ENCODE peak calls at places on chromosomes 6 and 20, in six cellular contexts. F is foreskin keratinocyte, C is T-helper 17 cell, W is mucosa of descending colon, X is left cardiac atrium, J is T-cell. Y is an unnamed sample.

GRCh38 chr6:146357578-146358340 is 185.9 kb upstream of the RAB32 start:
- ATAC-seq in F (peak; percentile 75), C (peak; percentile 35), W (no peak), X (peak; percentile 27), J (no peak), Y (peak; percentile 83)

GRCh38 chr20:63284544-63284949 is 8.4 kb upstream of the COL20A1 start:
- ATAC-seq in F (no peak), C (peak; percentile 24), W (peak; percentile 2), X (no peak), J (peak; percentile 25), Y (no peak)

GRCh38 chr6:27133281-27134227 is 113.9 kb upstream of the PRSS16 start:
- ATAC-seq in F (peak; percentile 19), C (peak; percentile 25), W (peak; percentile 45), X (peak; percentile 16), J (peak; percentile 39), Y (peak; percentile 48)

GRCh38 chr20:45918182-45918737 is 6.3 kb upstream of the PLTP start:
- ATAC-seq in F (no peak), C (no peak), W (peak; percentile 65), X (peak; percentile 13), J (no peak), Y (no peak)

GRCh38 chr6:144702781-144703180 is 417.6 kb downstream of the UTRN start:
- ATAC-seq in F (no peak), C (no peak), W (no peak), X (no peak), J (no peak), Y (no peak)

GRCh38 chr20:25532015-25532751 is 53.1 kb downstream of the NINL start:
- ATAC-seq in F (peak; percentile 99), C (no peak), W (no peak), X (peak; percentile 70), J (no peak), Y (peak; percentile 97)

GRCh38 chr6:84353459-84354423 is 126.3 kb upstream of the CEP162 start:
- ATAC-seq in F (no peak), C (no peak), W (no peak), X (no peak), J (no peak), Y (no peak)

GRCh38 chr20:40279390-40279789 is 409.6 kb downstream of the MAFB start:
- ATAC-seq in F (peak; percentile 79), C (no peak), W (peak; percentile 57), X (peak; percentile 93), J (no peak), Y (peak; percentile 54)

GRCh38 chr6:114033606-114034005 is 62.7 kb upstream of the HDAC2 start:
- ATAC-seq in F (peak; percentile 76), C (no peak), W (no peak), X (no peak), J (no peak), Y (no peak)

GRCh38 chr6:46789434-46790358 is 3.5 kb upstream of the MEP1A start:
- ATAC-seq in F (no peak), C (no peak), W (peak; percentile 91), X (no peak), J (no peak), Y (no peak)

GRCh38 chr20:21232546-21233280 is 70.4 kb upstream of the XRN2 start:
- ATAC-seq in F (no peak), C (no peak), W (no peak), X (no peak), J (no peak), Y (no peak)

GRCh38 chr6:153125032-153125431 is 6.0 kb downstream of the RGS17 start:
- ATAC-seq in F (no peak), C (no peak), W (peak; percentile 89), X (no peak), J (no peak), Y (no peak)

GRCh38 chr20:3413393-3413889 is 6.0 kb upstream of the DNAAF9 start:
- ATAC-seq in F (no peak), C (no peak), W (no peak), X (no peak), J (no peak), Y (no peak)

GRCh38 chr6:168837231-168837903 is 396.4 kb downstream of the SMOC2 start:
- ATAC-seq in F (no peak), C (no peak), W (no peak), X (no peak), J (no peak), Y (no peak)

GRCh38 chr20:39674842-39675241 is 712.7 kb downstream of the DHX35 start:
- ATAC-seq in F (no peak), C (no peak), W (peak; percentile 11), X (no peak), J (no peak), Y (no peak)

GRCh38 chr6:7156666-7157278 is 49.0 kb downstream of the RREB1 start:
- ATAC-seq in F (peak; percentile 67), C (no peak), W (no peak), X (no peak), J (no peak), Y (peak; percentile 10)

GRCh38 chr6:165744515-165745228 is 81.6 kb upstream of the PDE10A start:
- ATAC-seq in F (no peak), C (no peak), W (no peak), X (no peak), J (no peak), Y (no peak)

GRCh38 chr6:141677598-141678211 is 455.0 kb upstream of the GJE1 start:
- ATAC-seq in F (peak; percentile 56), C (peak; percentile 36), W (no peak), X (no peak), J (no peak), Y (no peak)

GRCh38 chr6:104648347-104648746 is 211.4 kb downstream of the HACE1 start:
- ATAC-seq in F (no peak), C (no peak), W (no peak), X (no peak), J (no peak), Y (no peak)

GRCh38 chr6:166341464-166341863 is 881 bp downstream of the SFT2D1 start:
- ATAC-seq in F (no peak), C (peak; percentile 53), W (peak; percentile 33), X (no peak), J (peak; percentile 48), Y (no peak)